ENCODE peak calls at places on chromosomes 16 and 17, in nine cellular contexts. B is HepG2, P is heart left ventricle, I is mucosa of descending colon, Q is OCI-LY7, T is left ventricle myocardium inferior, H is hepatocyte, C is body of pancreas, Z is right lobe of liver. S is an unnamed sample.

GRCh38 chr17:43543771-43544575 is 2.2 kb downstream of the ETV4 start:
- DNase-seq in C (no peak), T (no peak), P (no peak), H (no peak), I (no peak), Z (no peak), Q (no peak), B (peak; percentile 47), S (peak; percentile 73)

GRCh38 chr16:7679899-7680298 is 347.3 kb downstream of the RBFOX1 start:
- DNase-seq in C (no peak), I (no peak), Q (no peak), Z (no peak), H (no peak), T (no peak), B (no peak), P (no peak), S (no peak)

GRCh38 chr17:66387391-66387981 is 85.1 kb downstream of the PRKCA start:
- DNase-seq in C (no peak), B (no peak), H (no peak), P (no peak), I (no peak), Q (no peak), Z (no peak), T (no peak), S (no peak)

GRCh38 chr17:67452681-67453554 is 75.8 kb downstream of the PITPNC1 start:
- DNase-seq in H (no peak), P (no peak), I (no peak), C (no peak), Z (no peak), T (no peak), Q (peak; percentile 66), B (no peak), S (no peak)

GRCh38 chr17:77212833-77213777 is 72.3 kb downstream of the SEC14L1 start:
- DNase-seq in I (peak; percentile 48), Z (no peak), T (no peak), H (no peak), P (no peak), B (no peak), C (no peak), Q (no peak), S (no peak)

GRCh38 chr17:27550974-27551505 is 79.9 kb upstream of the LGALS9 start:
- DNase-seq in T (no peak), B (no peak), I (no peak), Q (no peak), C (peak; percentile 69), Z (no peak), P (no peak), H (no peak), S (no peak)

GRCh38 chr16:25298165-25298872 is 40.7 kb upstream of the ZKSCAN2 start:
- DNase-seq in I (no peak), Z (no peak), B (peak; percentile 44), Q (no peak), C (no peak), P (no peak), T (no peak), H (no peak), S (no peak)

GRCh38 chr17:15912416-15912955 is 32.4 kb upstream of the ADORA2B start:
- DNase-seq in Z (no peak), H (no peak), P (no peak), Q (no peak), C (no peak), T (no peak), B (no peak), I (no peak), S (no peak)

GRCh38 chr17:69560987-69561441 is 146.5 kb downstream of the MAP2K6 start:
- DNase-seq in P (no peak), T (no peak), Q (no peak), I (no peak), Z (no peak), B (no peak), C (no peak), H (no peak), S (no peak)

GRCh38 chr17:65170839-65171238 is 33.7 kb downstream of the RGS9 start:
- DNase-seq in Q (no peak), C (peak; percentile 84), Z (peak; percentile 73), I (no peak), T (peak; percentile 30), B (peak; percentile 61), H (no peak), P (peak; percentile 59), S (no peak)

GRCh38 chr17:40095944-40096791 is 4.2 kb downstream of the NR1D1 start:
- DNase-seq in Q (peak; percentile 77), Z (no peak), T (no peak), B (no peak), P (peak; percentile 66), I (peak; percentile 85), H (no peak), C (peak; percentile 74), S (no peak)

GRCh38 chr16:19066988-19067348 is 446 bp upstream of the COQ7 start:
- DNase-seq in C (no peak), T (no peak), P (no peak), Z (no peak), B (no peak), I (peak; percentile 53), Q (no peak), H (no peak), S (no peak)

GRCh38 chr16:69329369-69330285 is 761 bp downstream of the PDF start:
- DNase-seq in Z (peak; percentile 75), P (peak; percentile 36), I (no peak), T (no peak), C (peak; percentile 49), B (no peak), H (peak; percentile 60), Q (peak; percentile 59), S (peak; percentile 45)

GRCh38 chr16:2364638-2365210 is 24.2 kb upstream of the ABCA3 start:
- DNase-seq in Q (no peak), C (no peak), H (peak; percentile 42), I (no peak), Z (no peak), P (no peak), T (no peak), B (no peak), S (no peak)

GRCh38 chr16:6345090-6345489 is 987.6 kb upstream of the RBFOX1 start:
- DNase-seq in Q (no peak), Z (no peak), T (no peak), I (no peak), P (no peak), H (no peak), B (no peak), C (no peak), S (peak; percentile 27)
- TF ChIP-seq CTCF in Q (peak; percentile 46), Z (no peak), T (no peak), I (no peak), P (no peak), H (no peak), B (no peak), C (no peak), S (peak; percentile 59)

DNA sequence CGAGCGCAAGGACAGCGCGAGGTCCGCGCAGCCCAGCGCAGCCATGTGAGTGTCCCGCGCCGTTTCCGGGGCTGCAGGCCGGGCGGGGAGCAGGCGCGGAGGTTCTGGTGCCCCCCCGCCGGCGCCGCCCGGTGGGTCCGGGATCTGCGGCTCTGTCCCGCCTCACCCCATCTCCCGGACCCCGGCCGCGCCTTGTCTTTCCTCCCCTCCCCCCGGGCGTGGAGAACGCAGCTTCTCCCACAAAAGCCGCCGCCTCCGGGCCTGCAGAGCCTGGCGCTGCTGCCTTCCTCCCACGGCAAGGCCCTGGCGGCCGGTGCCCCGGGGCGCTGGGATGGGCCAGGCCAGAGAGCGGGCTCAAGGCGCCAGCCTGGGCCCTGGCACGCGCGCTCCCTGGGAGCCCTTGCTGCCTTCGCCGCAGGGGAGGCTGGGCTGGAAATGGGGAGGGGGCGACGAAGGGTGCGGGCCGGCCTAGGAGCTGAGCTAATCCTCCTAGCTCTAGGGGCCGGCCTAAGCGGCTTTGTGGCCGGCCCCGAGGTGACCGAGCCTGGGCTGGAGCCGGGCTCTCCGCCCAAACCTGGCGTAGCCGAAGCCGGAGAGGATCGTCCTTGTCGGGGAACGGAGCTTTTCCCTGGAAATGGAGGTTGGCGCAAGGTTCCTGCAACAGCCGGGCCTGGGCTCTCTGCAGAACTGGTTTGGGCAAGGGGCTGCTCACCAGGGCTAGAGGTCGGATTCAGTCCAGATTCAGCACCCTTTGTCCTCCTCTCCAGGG is 425 bp downstream of the RIPOR1 start:
- DNase-seq in P (no peak), H (peak; percentile 67), B (no peak), T (peak; percentile 58), I (peak; percentile 71), C (peak; percentile 39), Z (no peak), Q (peak; percentile 17), S (peak; percentile 63)
- H3K4me1 ChIP-seq in P (peaks cover 51% of the 10 kb centered on the region), H (peaks cover 24% of the 10 kb centered on the region), B (peaks cover 73% of the 10 kb centered on the region), T (peaks cover 75% of the 10 kb centered on the region), I (peaks cover 20% of the 10 kb centered on the region), C (peaks cover 45% of the 10 kb centered on the region), Z (peaks cover 31% of the 10 kb centered on the region), Q (peaks cover 43% of the 10 kb centered on the region), S (peaks cover 10% of the 10 kb centered on the region)

DNA sequence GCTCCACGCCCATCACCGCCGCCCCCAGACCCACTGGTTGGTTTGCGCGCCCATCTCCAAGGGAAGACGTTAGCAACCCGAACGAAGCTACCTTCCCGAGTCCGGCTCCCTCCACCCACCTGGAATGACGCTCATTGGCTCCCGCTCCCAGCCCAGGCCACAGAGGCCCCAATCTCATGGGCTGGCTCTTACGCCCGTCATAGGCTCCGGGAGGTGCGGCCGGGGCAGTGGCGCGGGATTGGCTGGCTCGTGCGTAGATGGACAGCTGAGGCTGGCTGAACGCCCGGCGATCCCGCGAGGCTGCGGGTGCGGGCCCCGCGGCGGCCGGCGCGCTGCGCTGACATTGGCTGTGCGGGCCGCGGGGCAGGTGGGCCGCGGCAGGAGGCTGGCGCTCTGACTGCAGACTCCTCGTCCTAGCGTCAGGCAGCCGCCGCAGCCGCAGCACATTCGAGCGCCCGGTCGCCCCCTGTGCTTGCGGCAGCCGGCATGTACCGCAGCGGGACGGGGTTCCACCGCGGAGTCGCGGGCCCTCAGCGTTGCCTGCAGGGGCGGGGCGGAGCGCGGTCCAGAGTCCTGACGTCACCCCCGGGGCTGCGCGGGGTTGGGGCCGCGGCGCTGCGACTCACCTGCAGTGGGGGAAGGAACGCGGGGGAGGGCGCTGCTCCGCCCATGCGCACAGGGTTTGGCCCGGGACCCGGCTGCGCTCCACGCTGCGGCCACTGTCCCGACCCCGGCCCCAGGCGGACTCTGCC is 453 bp upstream of the MYH10 start:
- DNase-seq in P (peak; percentile 99), C (peak; percentile 99), B (peak; percentile 99), Q (peak; percentile 99), Z (peak; percentile 99), T (peak; percentile 98), H (peak; percentile 100), I (peak; percentile 97), S (peak; percentile 100)
- TF ChIP-seq CTCF in P (no peak), C (peak; percentile 34), B (peak; percentile 72), Q (peak; percentile 63), Z (peak; percentile 38), T (peak; percentile 34), H (peak; percentile 29), I (peak; percentile 8), S (peak; percentile 7)

DNA sequence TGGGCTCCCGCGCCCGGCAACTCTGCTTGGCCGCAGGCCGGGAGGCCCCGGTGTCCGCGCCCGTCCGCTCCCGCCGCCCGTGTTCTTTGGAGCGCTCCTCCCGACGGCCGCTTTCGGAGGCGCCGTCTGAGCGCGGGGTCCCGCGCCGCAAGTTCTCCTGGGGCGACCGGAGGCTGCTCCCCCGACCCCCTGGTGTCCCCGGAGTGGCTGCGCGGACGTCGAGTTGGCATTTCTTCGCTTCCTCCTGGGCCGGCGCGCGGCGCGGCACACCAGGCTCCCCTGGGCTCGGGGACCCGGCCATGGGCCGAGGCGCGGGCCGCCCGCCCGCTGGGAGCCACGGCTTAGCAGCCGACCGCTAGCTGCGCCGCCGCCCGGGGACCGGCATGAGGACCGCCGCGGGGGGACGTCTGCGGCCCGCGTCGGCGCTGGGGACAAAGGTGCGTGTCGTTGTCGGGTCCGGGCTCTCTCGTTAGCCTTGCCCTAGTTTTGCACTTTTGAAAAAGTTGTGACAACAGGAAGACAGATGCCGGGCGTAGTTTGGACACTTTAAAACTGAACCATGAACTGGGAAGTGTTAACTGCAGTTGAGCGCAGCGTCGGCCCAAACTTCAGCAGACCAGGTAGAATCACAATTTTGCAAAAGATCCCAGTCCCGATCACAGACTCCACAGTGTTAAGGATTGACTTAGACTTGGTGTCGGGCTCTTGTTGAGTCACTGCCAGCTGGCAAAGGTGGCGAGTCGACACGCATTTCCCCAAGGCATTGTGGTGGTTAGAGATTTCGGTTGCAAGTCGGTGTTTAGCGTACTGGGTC is 700 bp downstream of the UBN1 start:
- DNase-seq in I (peak; percentile 76), C (peak; percentile 78), B (peak; percentile 29), H (peak; percentile 66), Q (peak; percentile 62), Z (peak; percentile 71), P (peak; percentile 72), T (peak; percentile 47), S (peak; percentile 55)
- H3K4me1 ChIP-seq in I (peaks cover 52% of the 10 kb centered on the region), C (peaks cover 47% of the 10 kb centered on the region), B (peaks cover 52% of the 10 kb centered on the region), H (peaks cover 31% of the 10 kb centered on the region), Q (peaks cover 38% of the 10 kb centered on the region), Z (peaks cover 41% of the 10 kb centered on the region), P (peaks cover 74% of the 10 kb centered on the region), T (peaks cover 87% of the 10 kb centered on the region), S (peaks cover 11% of the 10 kb centered on the region)

S was measured in GM23338.